ENCODE peak calls at places on chromosomes 6 and 20, in four cellular contexts. One of them, this sample, is unnamed.

GRCh38 chr6:157049126-157049525 is 271.9 kb downstream of the ARID1B start:
- DNase-seq in GM12878: no peak
- DNase-seq in K562: peak; percentile 35
- DNase-seq in GM12891: no peak
- DNase-seq in this sample: no peak

GRCh38 chr20:37220255-37220654 is 40.9 kb upstream of the MROH8 start:
- DNase-seq in K562: no peak
- DNase-seq in GM12878: no peak
- DNase-seq in GM12891: no peak
- DNase-seq in this sample: no peak

GRCh38 chr6:63897952-63898351 is 262.4 kb downstream of the PHF3 start:
- DNase-seq in GM12891: no peak
- DNase-seq in GM12878: no peak
- DNase-seq in K562: no peak
- DNase-seq in this sample: no peak

GRCh38 chr20:46151936-46152335 is 33.8 kb downstream of the CD40 start:
- DNase-seq in GM12878: no peak
- DNase-seq in GM12891: peak; percentile 49
- DNase-seq in K562: peak; percentile 81
- DNase-seq in this sample: no peak

GRCh38 chr20:1562622-1563021 is 5.1 kb upstream of the SIRPD start:
- DNase-seq in K562: peak; percentile 0
- DNase-seq in GM12878: no peak
- DNase-seq in GM12891: no peak
- DNase-seq in this sample: no peak

GRCh38 chr20:26218301-26218700 is 521.6 kb upstream of the ZNF337 start:
- DNase-seq in GM12878: no peak
- DNase-seq in GM12891: no peak
- DNase-seq in K562: no peak
- DNase-seq in this sample: no peak

GRCh38 chr6:20965276-20965675 is 431.0 kb downstream of the CDKAL1 start:
- DNase-seq in GM12878: no peak
- DNase-seq in GM12891: no peak
- DNase-seq in K562: no peak
- DNase-seq in this sample: no peak

GRCh38 chr6:110232456-110232855 is 52.2 kb downstream of the CDC40 start:
- DNase-seq in GM12891: no peak
- DNase-seq in K562: no peak
- DNase-seq in GM12878: no peak
- DNase-seq in this sample: no peak

GRCh38 chr6:97293198-97293696 is 10.2 kb upstream of the MMS22L start:
- DNase-seq in K562: no peak
- DNase-seq in GM12878: no peak
- DNase-seq in GM12891: no peak
- DNase-seq in this sample: no peak

GRCh38 chr6:39568896-39569295 is 156.3 kb downstream of the KIF6 start:
- DNase-seq in K562: no peak
- DNase-seq in GM12878: no peak
- DNase-seq in GM12891: no peak
- DNase-seq in this sample: no peak

GRCh38 chr20:23165307-23165750 is 79.2 kb upstream of the CD93 start:
- DNase-seq in GM12891: no peak
- DNase-seq in GM12878: no peak
- DNase-seq in K562: peak; percentile 36
- DNase-seq in this sample: no peak

GRCh38 chr6:30790734-30791383 is 46.5 kb upstream of the IER3 start:
- DNase-seq in GM12878: no peak
- DNase-seq in K562: no peak
- DNase-seq in GM12891: no peak
- DNase-seq in this sample: no peak

GRCh38 chr6:404685-405423 is 13.3 kb downstream of the IRF4 start:
- DNase-seq in GM12878: no peak
- DNase-seq in GM12891: no peak
- DNase-seq in K562: no peak
- DNase-seq in this sample: no peak

GRCh38 chr20:43243672-43244269 is 54.1 kb upstream of the PTPRT start:
- DNase-seq in K562: no peak
- DNase-seq in GM12891: no peak
- DNase-seq in GM12878: no peak
- DNase-seq in this sample: no peak

GRCh38 chr6:34531580-34532201 is 24.4 kb downstream of the SPDEF start:
- DNase-seq in GM12878: peak; percentile 17
- DNase-seq in K562: peak; percentile 70
- DNase-seq in GM12891: no peak
- DNase-seq in this sample: no peak

GRCh38 chr6:127971945-127972391 is 71.1 kb upstream of the THEMIS start:
- DNase-seq in GM12891: no peak
- DNase-seq in GM12878: no peak
- DNase-seq in K562: no peak
- DNase-seq in this sample: no peak

GRCh38 chr20:19292254-19292653 is 79.8 kb downstream of the SLC24A3 start:
- DNase-seq in GM12891: no peak
- DNase-seq in K562: no peak
- DNase-seq in GM12878: no peak
- DNase-seq in this sample: no peak

GRCh38 chr20:58854638-58855471 is 2.3 kb downstream of the GNAS start:
- DNase-seq in GM12891: no peak
- DNase-seq in K562: no peak
- DNase-seq in GM12878: no peak
- DNase-seq in this sample: no peak

GRCh38 chr6:105087571-105088211 is 92.1 kb downstream of the POPDC3 start:
- DNase-seq in K562: peak; percentile 48
- DNase-seq in GM12878: peak; percentile 17
- DNase-seq in GM12891: no peak
- DNase-seq in this sample: peak; percentile 6

GRCh38 chr20:25288291-25289181 is 40.7 kb downstream of the PYGB start:
- DNase-seq in GM12878: peak; percentile 51
- DNase-seq in K562: no peak
- DNase-seq in GM12891: peak; percentile 72
- DNase-seq in this sample: no peak

GRCh38 chr20:53037621-53038020 is 65.5 kb downstream of the TSHZ2 start:
- DNase-seq in GM12891: no peak
- DNase-seq in K562: no peak
- DNase-seq in GM12878: no peak
- DNase-seq in this sample: no peak

GRCh38 chr20:46712056-46712636 is 2.7 kb downstream of the SLC2A10 start:
- DNase-seq in GM12891: no peak
- DNase-seq in K562: no peak
- DNase-seq in GM12878: no peak
- DNase-seq in this sample: no peak

GRCh38 chr6:141562181-141562800 is 570.4 kb upstream of the GJE1 start:
- DNase-seq in K562: peak; percentile 13
- DNase-seq in GM12891: no peak
- DNase-seq in GM12878: no peak
- DNase-seq in this sample: peak; percentile 3

GRCh38 chr6:162358625-162359024 is 368.9 kb downstream of the PRKN start:
- DNase-seq in GM12878: no peak
- DNase-seq in GM12891: no peak
- DNase-seq in K562: no peak
- DNase-seq in this sample: no peak

GRCh38 chr6:156910938-156911337 is 133.8 kb downstream of the ARID1B start:
- DNase-seq in GM12891: no peak
- DNase-seq in K562: no peak
- DNase-seq in GM12878: no peak
- DNase-seq in this sample: no peak

GRCh38 chr6:106939208-106939607 is 35.3 kb downstream of the CD24 start:
- DNase-seq in GM12891: no peak
- DNase-seq in K562: no peak
- DNase-seq in GM12878: no peak
- DNase-seq in this sample: no peak

GRCh38 chr20:6044102-6044501 is 9.8 kb downstream of the LRRN4 start:
- DNase-seq in GM12891: no peak
- DNase-seq in GM12878: no peak
- DNase-seq in K562: peak; percentile 26
- DNase-seq in this sample: no peak

GRCh38 chr6:18165746-18166145 is 10.5 kb downstream of the KDM1B start:
- DNase-seq in GM12891: no peak
- DNase-seq in K562: no peak
- DNase-seq in GM12878: no peak
- DNase-seq in this sample: no peak

GRCh38 chr6:26027491-26028211 is 59.6 kb upstream of the HFE start:
- DNase-seq in K562: no peak
- DNase-seq in GM12878: no peak
- DNase-seq in GM12891: no peak
- DNase-seq in this sample: no peak

GRCh38 chr20:62159052-62159451 is 15.5 kb downstream of the SS18L1 start:
- DNase-seq in GM12878: no peak
- DNase-seq in GM12891: no peak
- DNase-seq in K562: no peak
- DNase-seq in this sample: no peak

GRCh38 chr6:150394053-150394875 is 25.5 kb downstream of the IYD start:
- DNase-seq in GM12878: no peak
- DNase-seq in GM12891: no peak
- DNase-seq in K562: no peak
- DNase-seq in this sample: no peak

GRCh38 chr6:4180653-4181255 is 45.4 kb upstream of the ECI2 start:
- DNase-seq in GM12878: no peak
- DNase-seq in GM12891: no peak
- DNase-seq in K562: peak; percentile 64
- DNase-seq in this sample: no peak

GRCh38 chr6:37741757-37742400 is 44.2 kb upstream of the MDGA1 start:
- DNase-seq in GM12878: no peak
- DNase-seq in GM12891: no peak
- DNase-seq in K562: peak; percentile 65
- DNase-seq in this sample: no peak

GRCh38 chr6:169048185-169048584 is 205.5 kb downstream of the THBS2 start:
- DNase-seq in GM12891: no peak
- DNase-seq in GM12878: no peak
- DNase-seq in K562: no peak
- DNase-seq in this sample: no peak

GRCh38 chr6:143157146-143157545 is 96.5 kb downstream of the AIG1 start:
- DNase-seq in GM12878: no peak
- DNase-seq in K562: no peak
- DNase-seq in GM12891: no peak
- DNase-seq in this sample: no peak

GRCh38 chr6:75349262-75349984 is 64.8 kb upstream of the TMEM30A start:
- DNase-seq in GM12878: no peak
- DNase-seq in K562: peak; percentile 14
- DNase-seq in GM12891: no peak
- DNase-seq in this sample: no peak

DNA sequence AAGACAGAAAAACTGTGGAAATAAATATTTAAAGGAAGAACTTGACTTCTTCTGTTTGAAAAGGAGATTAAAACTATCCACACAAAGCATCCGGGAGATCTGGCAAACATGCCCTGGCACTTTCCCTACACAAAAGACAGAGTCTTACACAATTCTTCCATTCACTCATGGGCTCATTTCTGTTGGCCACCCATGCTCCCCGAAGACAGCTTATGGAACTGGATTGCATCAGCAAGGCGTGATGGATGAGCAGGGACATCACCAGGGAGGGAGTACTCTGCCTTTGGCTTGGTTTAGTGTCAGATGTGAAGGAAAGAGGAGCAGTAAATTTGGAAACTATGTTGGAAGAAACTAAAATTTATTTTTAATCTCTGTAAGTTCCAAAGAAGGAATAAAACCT is 379.3 kb downstream of the CD109 start:
- DNase-seq in GM12891: no peak
- DNase-seq in K562: no peak
- DNase-seq in GM12878: no peak
- DNase-seq in this sample: no peak
- TF ChIP-seq SPI1 in GM12891: no peak
- TF ChIP-seq SPI1 in K562: no peak
- TF ChIP-seq SPI1 in GM12878: no peak
- TF ChIP-seq SPI1 in this sample: no peak

DNA sequence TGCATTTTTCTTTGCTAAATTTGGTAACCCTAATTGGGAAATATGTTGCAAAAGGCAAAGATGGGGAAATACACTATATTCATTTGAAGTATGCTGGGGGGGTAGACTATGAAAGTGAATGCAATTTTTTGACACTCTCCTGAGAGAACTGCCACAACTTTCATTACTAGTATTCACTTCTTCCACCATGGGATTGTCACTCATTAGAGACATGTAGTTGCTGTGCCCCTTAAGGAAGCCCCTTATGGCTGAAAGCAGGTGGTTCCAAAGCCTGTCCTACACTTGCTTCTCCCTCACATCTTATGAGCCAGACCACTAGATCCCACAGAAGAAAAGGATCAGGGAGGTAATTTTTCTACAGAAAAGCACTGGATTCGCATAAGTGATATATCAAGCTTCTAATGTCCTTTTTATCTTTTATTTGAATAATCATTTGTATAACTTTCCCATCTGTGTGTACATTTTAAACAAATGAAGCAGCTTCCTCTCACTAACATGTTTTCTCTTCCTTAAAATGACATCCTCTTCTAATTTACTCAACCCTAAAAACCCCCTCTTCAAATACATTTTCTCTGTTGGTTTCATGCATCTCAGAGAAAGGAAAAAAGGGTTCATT is 83.8 kb downstream of the GCLC start:
- DNase-seq in GM12878: peak; percentile 65
- DNase-seq in K562: no peak
- DNase-seq in GM12891: no peak
- DNase-seq in this sample: peak; percentile 63
- TF ChIP-seq SPI1 in GM12878: peak; percentile 53
- TF ChIP-seq SPI1 in K562: no peak
- TF ChIP-seq SPI1 in GM12891: peak; percentile 41
- TF ChIP-seq SPI1 in this sample: peak; percentile 55

GRCh38 chr20:48066256-48066655 is 281.0 kb upstream of the SULF2 start:
- DNase-seq in K562: no peak
- DNase-seq in GM12878: no peak
- DNase-seq in GM12891: no peak
- DNase-seq in this sample: no peak
- TF ChIP-seq SPI1 in K562: no peak
- TF ChIP-seq SPI1 in GM12878: no peak
- TF ChIP-seq SPI1 in GM12891: no peak
- TF ChIP-seq SPI1 in this sample: no peak

DNA sequence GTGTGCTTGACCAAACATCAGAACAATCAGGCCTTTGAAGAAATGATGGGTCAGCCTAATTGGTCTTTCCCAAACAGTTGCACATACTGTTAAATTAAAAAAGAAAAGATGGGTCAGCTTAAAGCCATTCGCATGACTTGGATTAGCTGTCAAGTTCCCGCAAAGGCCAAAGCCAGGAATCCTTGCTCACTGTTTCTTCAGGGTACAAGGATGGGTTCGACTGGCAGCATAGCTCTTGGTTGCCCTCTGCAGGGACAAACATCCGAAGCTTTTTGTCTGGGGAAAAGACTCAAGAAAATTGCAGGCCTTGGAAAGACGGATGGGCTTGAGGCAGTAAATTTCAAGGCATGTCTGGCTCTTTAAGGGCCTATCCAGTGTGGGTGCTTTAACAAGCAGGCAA is 168.0 kb downstream of the HDGFL1 start:
- DNase-seq in GM12891: no peak
- DNase-seq in GM12878: peak; percentile 0
- DNase-seq in K562: no peak
- DNase-seq in this sample: no peak
- TF ChIP-seq SPI1 in GM12891: no peak
- TF ChIP-seq SPI1 in GM12878: no peak
- TF ChIP-seq SPI1 in K562: no peak
- TF ChIP-seq SPI1 in this sample: no peak

This sample was measured in HL-60.